ENCODE peak calls at places on chromosomes 1 and 21, in six cellular contexts. M is HTR-8/SVneo; R is heart left ventricle; U is GM06990; S is iris pigment epithelial cell; Q is activated CD8-positive, alpha-beta memory T cell treated with anti-CD3 and anti-CD28 coated beads, Interleukin-2, amount 50 U/mL, for 48 hours. Z is an unnamed sample.

GRCh38 chr1:23385119-23385621 is 15.5 kb upstream of the ZNF436 start:
- DNase-seq in M (no peak), R (no peak), U (no peak), S (no peak), Q (no peak), Z (no peak)

GRCh38 chr1:153368477-153368876 is 6.9 kb downstream of the S100A12 start:
- DNase-seq in M (no peak), R (no peak), U (no peak), S (no peak), Q (no peak), Z (no peak)

GRCh38 chr1:62356257-62356835 is 37.1 kb upstream of the KANK4 start:
- DNase-seq in M (peak), R (no peak), U (no peak), S (peak), Q (no peak), Z (no peak)

GRCh38 chr1:168408531-168409242 is 128.0 kb downstream of the TBX19 start:
- DNase-seq in M (no peak), R (no peak), U (peak), S (peak), Q (peak), Z (no peak)

GRCh38 chr21:43266534-43266933 is 97.7 kb downstream of the CRYAA start:
- DNase-seq in M (no peak), R (peak), U (no peak), S (peak), Q (no peak), Z (no peak)

GRCh38 chr1:227883073-227883520 is 64.6 kb downstream of the WNT9A start:
- DNase-seq in M (no peak), R (peak), U (no peak), S (no peak), Q (peak), Z (no peak)

GRCh38 chr1:11885922-11886321 is 27.2 kb upstream of the NPPB start:
- DNase-seq in M (no peak), R (peak), U (no peak), S (no peak), Q (no peak), Z (no peak)

GRCh38 chr1:40532844-40533424 is 1.5 kb downstream of the ZNF684 start:
- DNase-seq in M (peak), R (no peak), U (peak), S (peak), Q (no peak), Z (peak)

GRCh38 chr1:116737020-116737854 is 17.0 kb upstream of the CD2 start:
- DNase-seq in M (peak), R (peak), U (peak), S (peak), Q (peak), Z (peak)

GRCh38 chr21:33648555-33648954 is 6.3 kb downstream of the ITSN1 start:
- DNase-seq in M (no peak), R (no peak), U (no peak), S (no peak), Q (no peak), Z (no peak)

GRCh38 chr1:3553166-3553939 is 58.0 kb downstream of the MEGF6 start:
- DNase-seq in M (peak), R (no peak), U (no peak), S (no peak), Q (no peak), Z (no peak)

GRCh38 chr1:196180847-196181593 is 427.2 kb downstream of the KCNT2 start:
- DNase-seq in M (peak), R (no peak), U (no peak), S (peak), Q (no peak), Z (peak)

GRCh38 chr1:201888282-201889033 is at the start of gene SHISA4:
- DNase-seq in M (peak), R (peak), U (no peak), S (peak), Q (no peak), Z (no peak)

GRCh38 chr1:202229376-202229775 is 35.8 kb downstream of the LGR6 start:
- DNase-seq in M (peak), R (no peak), U (no peak), S (no peak), Q (no peak), Z (no peak)

GRCh38 chr21:44640761-44641160 is 3.6 kb downstream of the KRTAP10-10 start:
- DNase-seq in M (no peak), R (no peak), U (no peak), S (no peak), Q (no peak), Z (no peak)

GRCh38 chr1:222090103-222090502 is 348.2 kb upstream of the DUSP10 start:
- DNase-seq in M (no peak), R (no peak), U (no peak), S (peak), Q (no peak), Z (no peak)

GRCh38 chr1:8274396-8274795 is 43.5 kb upstream of the SLC45A1 start:
- DNase-seq in M (no peak), R (no peak), U (no peak), S (no peak), Q (no peak), Z (peak)

GRCh38 chr1:179264506-179264905 is 29.1 kb upstream of the SOAT1 start:
- DNase-seq in M (no peak), R (no peak), U (no peak), S (no peak), Q (no peak), Z (no peak)

GRCh38 chr1:71667224-71667623 is 586.4 kb upstream of the ZRANB2 start:
- DNase-seq in M (no peak), R (no peak), U (no peak), S (peak), Q (no peak), Z (peak)

GRCh38 chr1:47840791-47841190 is 156.4 kb downstream of the TRABD2B start:
- DNase-seq in M (no peak), R (no peak), U (no peak), S (no peak), Q (no peak), Z (no peak)

GRCh38 chr1:208235983-208236761 is 8.0 kb downstream of the PLXNA2 start:
- DNase-seq in M (no peak), R (peak), U (no peak), S (peak), Q (no peak), Z (peak)

GRCh38 chr1:41708332-41708731 is 210.4 kb downstream of the HIVEP3 start:
- DNase-seq in M (no peak), R (no peak), U (no peak), S (no peak), Q (no peak), Z (no peak)

GRCh38 chr1:112706505-112707216 is at the start of gene RHOC:
- DNase-seq in M (peak), R (peak), U (peak), S (peak), Q (peak), Z (no peak)

GRCh38 chr1:154290921-154291320 is 18.5 kb downstream of the HAX1 start:
- DNase-seq in M (no peak), R (no peak), U (no peak), S (no peak), Q (no peak), Z (no peak)

GRCh38 chr1:57770772-57771171 is 346.9 kb upstream of the DAB1 start:
- DNase-seq in M (no peak), R (no peak), U (no peak), S (peak), Q (no peak), Z (no peak)

GRCh38 chr1:91603409-91603808 is 102.8 kb downstream of the CDC7 start:
- DNase-seq in M (no peak), R (no peak), U (no peak), S (no peak), Q (peak), Z (no peak)

GRCh38 chr1:154349121-154349520 is 23.8 kb downstream of the ATP8B2 start:
- DNase-seq in M (no peak), R (peak), U (no peak), S (no peak), Q (no peak), Z (no peak)

GRCh38 chr1:175941164-175941563 is 197.8 kb upstream of the TNR start:
- DNase-seq in M (no peak), R (no peak), U (no peak), S (no peak), Q (no peak), Z (no peak)

GRCh38 chr1:161725888-161726630 is 4.7 kb downstream of the FCRLB start:
- DNase-seq in M (no peak), R (peak), U (peak), S (peak), Q (peak), Z (no peak)

Z was measured in DMS153.